ENCODE peak calls at places on chromosome 13, in four cellular contexts. M, E, R and T are unnamed samples.

GRCh38 chr13:51895906-51896888 is 34.4 kb downstream of the CCDC70 start:
- DNase-seq in M (peak), E (peak), R (no peak), T (peak)

GRCh38 chr13:30802953-30803478 is 67.7 kb downstream of the ALOX5AP start:
- DNase-seq in M (peak), E (peak), R (peak), T (peak)

GRCh38 chr13:110625771-110626321 is 10.5 kb downstream of the NAXD start:
- DNase-seq in M (no peak), E (peak), R (no peak), T (no peak)

GRCh38 chr13:41054919-41055619 is 6.2 kb upstream of the WBP4 start:
- DNase-seq in M (no peak), E (no peak), R (no peak), T (peak)

GRCh38 chr13:36965767-36966166 is 33.4 kb downstream of the ALG5 start:
- DNase-seq in M (no peak), E (no peak), R (no peak), T (no peak)

GRCh38 chr13:103883698-103884097 is 817.5 kb upstream of the SLC10A2 start:
- DNase-seq in M (no peak), E (no peak), R (no peak), T (peak)

GRCh38 chr13:80297094-80297493 is 43.8 kb downstream of the SPRY2 start:
- DNase-seq in M (no peak), E (peak), R (no peak), T (no peak)

GRCh38 chr13:33582121-33582520 is 235.8 kb upstream of the RFC3 start:
- DNase-seq in M (no peak), E (no peak), R (no peak), T (no peak)

GRCh38 chr13:106555631-106556328 is 12.2 kb downstream of the ARGLU1 start:
- DNase-seq in M (no peak), E (no peak), R (no peak), T (no peak)

GRCh38 chr13:112703935-112704633 is 14.2 kb downstream of the ATP11A start:
- DNase-seq in M (no peak), E (no peak), R (no peak), T (no peak)

GRCh38 chr13:103006706-103007426 is 59.4 kb downstream of the SLC10A2 start:
- DNase-seq in M (no peak), E (no peak), R (no peak), T (no peak)

GRCh38 chr13:38656699-38657098 is 30.2 kb upstream of the FREM2 start:
- DNase-seq in M (no peak), E (no peak), R (no peak), T (no peak)

GRCh38 chr13:23718916-23719470 is 148.8 kb downstream of the TNFRSF19 start:
- DNase-seq in M (no peak), E (no peak), R (no peak), T (no peak)

GRCh38 chr13:28204043-28204442 is 65.7 kb downstream of the PAN3 start:
- DNase-seq in M (no peak), E (no peak), R (no peak), T (no peak)

GRCh38 chr13:72304121-72304745 is 423.2 kb downstream of the MZT1 start:
- DNase-seq in M (no peak), E (no peak), R (no peak), T (peak)

GRCh38 chr13:39858794-39859193 is 203.3 kb downstream of the COG6 start:
- DNase-seq in M (no peak), E (no peak), R (no peak), T (no peak)

GRCh38 chr13:21014139-21014665 is 47.2 kb downstream of the LATS2 start:
- DNase-seq in M (no peak), E (no peak), R (no peak), T (no peak)

GRCh38 chr13:84653915-84654534 is 771.8 kb upstream of the SLITRK1 start:
- DNase-seq in M (no peak), E (peak), R (no peak), T (no peak)

GRCh38 chr13:83352391-83352790 is 529.9 kb downstream of the SLITRK1 start:
- DNase-seq in M (no peak), E (no peak), R (no peak), T (no peak)

GRCh38 chr13:111259058-111259457 is 61.4 kb upstream of the TEX29 start:
- DNase-seq in M (no peak), E (no peak), R (no peak), T (no peak)

GRCh38 chr13:42102961-42103688 is 54.7 kb downstream of the DGKH start:
- DNase-seq in M (no peak), E (no peak), R (no peak), T (peak)

GRCh38 chr13:90293793-90294361 is 1053.6 kb upstream of the MIR17HG start:
- DNase-seq in M (no peak), E (no peak), R (no peak), T (no peak)

GRCh38 chr13:80989770-80990169 is 648.8 kb upstream of the SPRY2 start:
- DNase-seq in M (no peak), E (no peak), R (no peak), T (no peak)

GRCh38 chr13:114132419-114133121 is at the start of gene RASA3:
- DNase-seq in M (peak), E (peak), R (no peak), T (peak)

GRCh38 chr13:77207943-77208342 is 119.0 kb downstream of the MYCBP2 start:
- DNase-seq in M (no peak), E (no peak), R (no peak), T (peak)

GRCh38 chr13:63463782-63464610 is 2048.3 kb upstream of the PCDH20 start:
- DNase-seq in M (no peak), E (no peak), R (no peak), T (no peak)

GRCh38 chr13:43657485-43657884 is 129.3 kb downstream of the ENOX1 start:
- DNase-seq in M (no peak), E (no peak), R (no peak), T (no peak)

GRCh38 chr13:110250258-110250891 is 56.6 kb downstream of the COL4A1 start:
- DNase-seq in M (no peak), E (no peak), R (no peak), T (peak)

GRCh38 chr13:24911135-24911524 is 147.2 kb downstream of the RNF17 start:
- DNase-seq in M (no peak), E (no peak), R (no peak), T (peak)

GRCh38 chr13:113349050-113349449 is 14.9 kb downstream of the GRTP1 start:
- DNase-seq in M (no peak), E (no peak), R (no peak), T (no peak)

GRCh38 chr13:49836516-49836915 is 44.0 kb upstream of the KPNA3 start:
- DNase-seq in M (no peak), E (no peak), R (no peak), T (peak)

GRCh38 chr13:111659842-111660241 is 339.4 kb downstream of the TEX29 start:
- DNase-seq in M (no peak), E (no peak), R (no peak), T (no peak)